ENCODE peak calls at places on chromosomes 4 and X, in four cellular contexts. H is tibial nerve, W is HTR-8/SVneo, S is ACHN. Z is an unnamed sample.

GRCh38 chrX:129980043-129980442 is 2.4 kb upstream of the BCORL1 start:
- DNase-seq in W (no peak), H (peak; percentile 22), S (no peak), Z (peak; percentile 52)

GRCh38 chrX:8103655-8104054 is 67.4 kb downstream of the VCX2 start:
- DNase-seq in H (no peak), S (no peak), W (no peak), Z (no peak)

GRCh38 chr4:41644288-41644914 is 104.1 kb downstream of the PHOX2B start:
- DNase-seq in S (peak; percentile 45), W (no peak), H (peak; percentile 69), Z (no peak)

GRCh38 chr4:92381640-92382039 is 77.9 kb downstream of the GRID2 start:
- DNase-seq in H (no peak), S (peak; percentile 25), W (peak; percentile 1), Z (no peak)

GRCh38 chr4:171648926-171649325 is 164.3 kb upstream of the GALNTL6 start:
- DNase-seq in W (no peak), H (no peak), S (no peak), Z (no peak)

GRCh38 chr4:135418353-135418752 is 1216.8 kb upstream of the PABPC4L start:
- DNase-seq in H (no peak), S (peak; percentile 24), W (peak; percentile 8), Z (no peak)

GRCh38 chrX:48533165-48533564 is 6.3 kb upstream of the TBC1D25 start:
- DNase-seq in S (no peak), W (no peak), H (no peak), Z (no peak)

GRCh38 chrX:38654302-38654701 is 93.0 kb downstream of the TSPAN7 start:
- DNase-seq in W (no peak), H (peak; percentile 14), S (peak; percentile 25), Z (no peak)

GRCh38 chr4:150119492-150119891 is 41.2 kb downstream of the DCLK2 start:
- DNase-seq in S (peak; percentile 45), W (no peak), H (no peak), Z (no peak)

GRCh38 chr4:184385705-184386141 is 88.6 kb downstream of the IRF2 start:
- DNase-seq in W (no peak), H (no peak), S (no peak), Z (no peak)

GRCh38 chr4:84433603-84434232 is 65.4 kb downstream of the NKX6-1 start:
- DNase-seq in H (no peak), S (no peak), W (no peak), Z (no peak)

GRCh38 chrX:108439961-108440696 is 491 bp downstream of the COL4A5 start:
- DNase-seq in W (no peak), H (no peak), S (peak; percentile 11), Z (peak; percentile 16)

GRCh38 chr4:105808030-105808429 is 87.2 kb upstream of the NPNT start:
- DNase-seq in H (no peak), S (no peak), W (no peak), Z (no peak)